ENCODE peak calls at places on chromosomes 5 and 9, in eight cellular contexts. U is CD8-positive, alpha-beta T cell; H is uterus; F is cardiac fibroblast; O is cardiac muscle cell; Y is OCI-LY7; E is hepatocyte; K is AG09309. R is an unnamed sample.

GRCh38 chr9:127885508-127886281 is 8.2 kb upstream of the AK1 start:
- DNase-seq in K (no peak), Y (no peak), E (no peak), H (peak), F (no peak), O (no peak), U (no peak), R (no peak)

GRCh38 chr5:143008809-143009521 is 238.8 kb downstream of the ARHGAP26 start:
- DNase-seq in K (peak), F (peak), U (peak), E (no peak), Y (no peak), H (no peak), O (peak), R (no peak)

GRCh38 chr9:27367922-27368316 is 71.0 kb upstream of the EQTN start:
- DNase-seq in F (no peak), H (peak), K (no peak), O (no peak), E (no peak), U (no peak), Y (no peak), R (no peak)

GRCh38 chr9:99171225-99172128 is 50.3 kb downstream of the ALG2 start:
- DNase-seq in Y (no peak), K (no peak), H (no peak), E (no peak), F (no peak), O (no peak), U (no peak), R (no peak)

GRCh38 chr9:38384990-38385848 is 7.3 kb upstream of the ALDH1B1 start:
- DNase-seq in E (no peak), F (no peak), Y (no peak), H (no peak), K (no peak), U (no peak), O (no peak), R (no peak)

GRCh38 chr9:20624201-20625002 is 2.1 kb upstream of the MLLT3 start:
- DNase-seq in K (no peak), H (peak), E (peak), Y (peak), U (no peak), F (peak), O (peak), R (peak)

GRCh38 chr5:122130152-122130551 is 806 bp downstream of the ZNF474 start:
- DNase-seq in Y (no peak), F (no peak), H (no peak), E (no peak), O (no peak), U (no peak), K (no peak), R (no peak)

GRCh38 chr5:36060516-36060885 is 6.2 kb downstream of the UGT3A2 start:
- DNase-seq in H (no peak), K (no peak), O (no peak), U (no peak), Y (peak), F (no peak), E (no peak), R (no peak)

GRCh38 chr9:129809346-129809745 is 6.4 kb downstream of the TOR1B start:
- DNase-seq in H (no peak), E (no peak), Y (no peak), U (no peak), O (no peak), F (no peak), K (no peak), R (no peak)

GRCh38 chr5:137696481-137696880 is 39.4 kb downstream of the KLHL3 start:
- DNase-seq in U (no peak), Y (no peak), H (no peak), E (no peak), K (no peak), O (peak), F (no peak), R (no peak)

GRCh38 chr9:120931278-120932085 is 4.9 kb upstream of the TRAF1 start:
- DNase-seq in U (peak), H (no peak), E (no peak), Y (peak), K (no peak), F (peak), O (peak), R (no peak)

GRCh38 chr9:8899541-8899940 is 1100.0 kb upstream of the DMAC1 start:
- DNase-seq in K (no peak), O (no peak), Y (no peak), F (no peak), U (no peak), H (no peak), E (no peak), R (no peak)

GRCh38 chr5:61805101-61805500 is 473.0 kb downstream of the ZSWIM6 start:
- DNase-seq in K (peak), F (peak), E (peak), H (no peak), U (no peak), O (peak), Y (no peak), R (no peak)

GRCh38 chr5:157857821-157858526 is 971 bp downstream of the CLINT1 start:
- DNase-seq in Y (peak), E (no peak), U (no peak), H (no peak), F (no peak), K (no peak), O (peak), R (no peak)

GRCh38 chr5:146009020-146009419 is 72.6 kb downstream of the SH3RF2 start:
- DNase-seq in U (no peak), E (no peak), Y (no peak), F (no peak), K (no peak), H (no peak), O (no peak), R (no peak)

GRCh38 chr9:2621678-2622360 is at the start of gene VLDLR:
- DNase-seq in F (peak), O (peak), U (no peak), K (no peak), H (peak), Y (no peak), E (peak), R (peak)

GRCh38 chr5:61327761-61328753 is 4.0 kb upstream of the ZSWIM6 start:
- DNase-seq in Y (no peak), O (peak), H (no peak), U (no peak), F (peak), K (no peak), E (peak), R (no peak)

GRCh38 chr9:87554976-87555375 is 57.3 kb downstream of the DAPK1 start:
- DNase-seq in U (no peak), E (no peak), F (no peak), O (no peak), K (no peak), H (no peak), Y (no peak), R (no peak)

GRCh38 chr9:133075925-133076324 is 14.1 kb downstream of the CEL start:
- DNase-seq in U (no peak), O (peak), K (peak), F (peak), Y (no peak), E (peak), H (no peak), R (no peak)

GRCh38 chr9:15115702-15116639 is 191.0 kb downstream of the TTC39B start:
- DNase-seq in U (no peak), H (no peak), K (no peak), E (no peak), F (no peak), Y (no peak), O (no peak), R (no peak)

GRCh38 chr5:172377856-172378255 is 76.5 kb downstream of the SH3PXD2B start:
- DNase-seq in U (no peak), O (no peak), E (no peak), F (no peak), K (no peak), Y (no peak), H (no peak), R (no peak)
- TF ChIP-seq CTCF in U (no peak), O (no peak), E (no peak), F (no peak), K (no peak), Y (no peak), H (no peak), R (no peak)

GRCh38 chr9:126367646-126368419 is 41.2 kb downstream of the MVB12B start:
- DNase-seq in E (peak), O (no peak), Y (no peak), K (no peak), U (no peak), H (no peak), F (no peak), R (no peak)

GRCh38 chr9:126363847-126364671 is 37.4 kb downstream of the MVB12B start:
- DNase-seq in U (no peak), F (peak), O (peak), E (no peak), Y (no peak), H (no peak), K (no peak), R (no peak)

GRCh38 chr9:126366366-126367011 is 39.9 kb downstream of the MVB12B start:
- DNase-seq in E (no peak), Y (no peak), U (no peak), O (no peak), H (no peak), K (no peak), F (no peak), R (no peak)

GRCh38 chr9:126367139-126367538 is 40.5 kb downstream of the MVB12B start:
- DNase-seq in H (no peak), E (no peak), U (no peak), O (no peak), F (no peak), Y (no peak), K (no peak), R (no peak)

GRCh38 chr9:126365780-126366179 is 39.2 kb downstream of the MVB12B start:
- DNase-seq in F (no peak), H (no peak), E (no peak), K (no peak), U (no peak), O (no peak), Y (no peak), R (no peak)
- TF ChIP-seq CTCF in F (no peak), H (no peak), E (no peak), K (no peak), U (no peak), O (no peak), Y (no peak), R (no peak)

GRCh38 chr9:70795841-70796240 is 325.6 kb downstream of the TRPM3 start:
- DNase-seq in K (no peak), O (no peak), U (no peak), H (no peak), F (no peak), Y (no peak), E (no peak), R (no peak)

GRCh38 chr9:70789086-70789485 is 332.3 kb downstream of the TRPM3 start:
- DNase-seq in F (no peak), Y (no peak), H (no peak), E (no peak), O (no peak), K (no peak), U (no peak), R (no peak)

GRCh38 chr9:70792796-70793195 is 328.6 kb downstream of the TRPM3 start:
- DNase-seq in E (no peak), K (no peak), F (no peak), O (no peak), H (no peak), U (no peak), Y (no peak), R (no peak)

GRCh38 chr9:70791936-70792335 is 329.5 kb downstream of the TRPM3 start:
- DNase-seq in E (no peak), K (no peak), H (no peak), F (no peak), Y (no peak), U (no peak), O (no peak), R (no peak)
- TF ChIP-seq CTCF in E (no peak), K (no peak), H (no peak), F (no peak), Y (no peak), U (no peak), O (no peak), R (no peak)

GRCh38 chr5:28473531-28474107 is 1435.2 kb upstream of the CDH9 start:
- DNase-seq in E (peak), H (no peak), K (no peak), O (peak), U (no peak), F (peak), Y (peak), R (no peak)
- TF ChIP-seq CTCF in E (peak), H (no peak), K (no peak), O (peak), U (no peak), F (no peak), Y (peak), R (peak)

DNA sequence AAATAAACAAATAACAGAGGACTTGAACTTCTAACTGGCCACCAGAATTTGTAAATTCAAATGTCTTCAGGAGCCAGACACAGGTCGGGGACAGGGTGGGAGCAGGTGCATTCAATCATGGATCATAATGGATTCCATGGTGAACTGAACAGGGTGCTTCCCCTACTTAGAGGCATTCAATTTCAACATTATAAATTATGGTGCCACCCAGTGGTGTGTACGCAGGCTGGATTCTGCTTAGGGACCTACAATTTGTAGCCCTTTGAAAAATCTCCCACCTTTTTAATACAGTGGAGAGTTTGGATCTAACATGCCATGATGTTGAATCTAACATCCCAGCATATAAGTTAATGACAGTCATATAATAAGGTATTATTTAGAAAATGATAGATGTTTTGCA is 22.3 kb downstream of the KLF9 start:
- DNase-seq in O (no peak), U (no peak), E (no peak), Y (peak), F (no peak), K (no peak), H (no peak), R (no peak)
- TF ChIP-seq CTCF in O (peak), U (peak), E (peak), Y (peak), F (peak), K (peak), H (no peak), R (peak)

GRCh38 chr9:136741885-136742568 is 713 bp downstream of the LCN10 start:
- DNase-seq in Y (no peak), H (peak), U (peak), K (no peak), O (no peak), E (no peak), F (no peak), R (no peak)

GRCh38 chr9:136743639-136744211 is 985 bp upstream of the LCN10 start:
- DNase-seq in U (no peak), Y (no peak), H (no peak), F (no peak), E (no peak), O (no peak), K (no peak), R (no peak)

GRCh38 chr9:136740971-136741884 is 1.5 kb downstream of the LCN10 start:
- DNase-seq in O (peak), K (no peak), E (no peak), H (no peak), Y (no peak), U (no peak), F (peak), R (no peak)

GRCh38 chr9:136744747-136745146 is 2.0 kb upstream of the LCN10 start:
- DNase-seq in Y (no peak), K (no peak), E (no peak), H (no peak), F (no peak), O (no peak), U (no peak), R (no peak)

DNA sequence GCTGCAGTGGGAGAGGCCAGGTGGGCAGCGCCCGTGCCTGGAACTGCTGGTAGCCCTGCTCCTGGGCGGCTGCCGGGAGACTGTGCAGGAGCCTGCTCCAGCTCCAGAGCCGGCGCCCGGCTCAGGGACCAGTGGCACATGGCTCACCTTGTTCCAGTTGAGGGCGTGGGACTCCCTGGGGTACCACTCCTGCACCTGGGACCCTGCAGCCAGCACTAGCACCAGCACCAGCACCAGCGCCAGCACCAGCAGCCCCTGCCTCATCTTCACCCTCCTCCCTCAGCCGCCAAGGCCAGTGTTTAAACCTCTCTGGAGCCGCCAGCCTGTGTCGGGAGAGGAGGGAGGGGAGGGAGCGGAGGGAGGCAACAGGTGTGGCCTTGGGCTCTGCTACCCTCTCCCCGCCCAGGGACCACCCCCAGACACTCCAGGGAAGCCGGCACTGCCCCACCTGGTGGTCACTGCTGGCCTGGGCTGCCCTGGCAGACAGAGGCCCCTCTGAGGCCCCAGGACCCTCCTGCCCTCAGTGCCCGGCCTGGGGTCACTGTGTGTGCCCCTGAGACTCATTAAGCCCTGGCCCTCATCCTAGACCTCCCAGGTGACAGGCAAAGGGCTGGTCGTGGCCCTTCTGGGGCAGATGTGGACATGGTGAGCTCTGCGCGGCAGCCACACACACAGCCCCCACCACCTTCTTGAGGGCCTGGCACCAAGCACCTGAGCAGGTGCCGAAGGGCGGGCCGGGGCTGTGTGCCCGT is at the start of gene LCN10:
- DNase-seq in K (no peak), E (peak), Y (no peak), O (no peak), H (no peak), U (no peak), F (no peak), R (no peak)
- TF ChIP-seq CTCF in K (peak), E (peak), Y (no peak), O (peak), H (no peak), U (no peak), F (peak), R (peak)

DNA sequence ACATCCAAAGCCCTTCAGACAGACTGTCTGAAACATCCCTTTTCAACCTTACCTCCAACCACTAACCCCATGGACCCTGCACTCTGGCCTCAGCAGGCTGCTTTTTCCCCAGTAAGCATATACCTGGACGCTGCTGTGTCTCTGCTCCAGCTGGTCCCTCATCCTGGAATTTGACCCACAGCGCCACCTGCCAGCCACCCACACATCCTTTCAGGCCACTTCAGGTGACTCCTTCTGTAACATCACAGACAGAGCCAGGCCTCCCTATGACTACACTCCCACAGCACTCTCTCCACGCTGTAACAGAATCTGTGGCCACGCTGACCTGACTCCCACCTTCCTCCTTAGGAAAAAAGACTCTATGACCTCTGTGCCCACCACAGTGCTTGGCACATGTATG is 3.4 kb downstream of the MGAT1 start:
- DNase-seq in Y (no peak), O (no peak), U (no peak), F (no peak), E (peak), K (no peak), H (no peak), R (no peak)
- TF ChIP-seq CTCF in Y (peak), O (no peak), U (no peak), F (peak), E (peak), K (peak), H (no peak), R (no peak)

GRCh38 chr5:133399247-133399891 is 213.0 kb downstream of the FSTL4 start:
- DNase-seq in U (no peak), H (no peak), O (no peak), Y (no peak), E (no peak), F (no peak), K (no peak), R (no peak)

GRCh38 chr5:133402781-133403180 is 209.6 kb downstream of the FSTL4 start:
- DNase-seq in E (no peak), F (no peak), Y (no peak), K (no peak), U (no peak), H (no peak), O (no peak), R (no peak)

GRCh38 chr5:133401731-133402347 is 210.5 kb downstream of the FSTL4 start:
- DNase-seq in Y (no peak), K (no peak), E (no peak), U (no peak), O (no peak), H (no peak), F (no peak), R (no peak)

GRCh38 chr5:133400120-133400519 is 212.2 kb downstream of the FSTL4 start:
- DNase-seq in H (no peak), Y (no peak), E (no peak), F (no peak), U (no peak), O (no peak), K (no peak), R (no peak)

GRCh38 chr5:133400831-133401351 is 211.4 kb downstream of the FSTL4 start:
- DNase-seq in H (no peak), U (no peak), E (no peak), O (no peak), Y (no peak), F (no peak), K (no peak), R (no peak)
- TF ChIP-seq CTCF in H (no peak), U (no peak), E (no peak), O (no peak), Y (no peak), F (no peak), K (no peak), R (no peak)

DNA sequence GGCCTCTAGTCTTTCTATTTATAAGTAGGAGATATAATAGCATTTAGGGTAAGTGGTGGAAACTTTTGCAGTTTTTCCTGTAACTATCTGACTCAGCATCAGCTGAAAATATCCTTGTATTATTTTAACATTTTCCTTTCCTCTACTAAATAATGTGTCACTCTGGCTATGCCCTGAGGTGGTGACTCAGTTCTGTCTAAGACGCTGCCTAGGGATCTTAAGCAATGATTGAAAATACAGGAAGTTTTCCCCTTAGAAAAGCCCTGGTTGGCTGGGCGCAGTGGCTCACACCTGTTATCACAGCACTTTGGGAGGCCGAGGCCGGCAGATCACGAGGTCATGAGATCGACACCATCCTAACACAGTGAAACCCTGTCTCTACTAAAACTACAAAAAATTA is 9.3 kb upstream of the EDIL3 start:
- DNase-seq in U (no peak), E (no peak), K (peak), F (peak), O (peak), Y (no peak), H (no peak), R (no peak)
- TF ChIP-seq CTCF in U (no peak), E (no peak), K (no peak), F (no peak), O (no peak), Y (no peak), H (no peak), R (peak)